ENCODE peak calls at places on chromosomes 16 and 17, in six cellular contexts. Y is iPS-NIHi11; I is neural crest cell; J is frontal cortex; M is stimulated activated CD4-positive, alpha-beta T cell treated with anti-CD3 and anti-CD28 coated beads, Interleukin-1b, Interleukin-23, amount 100 ng/mL, for 1 hour; P is HCT116. U is an unnamed sample.
A peak's percentile ranks its signal among the peaks of the same experiment; 100 is the strongest.

GRCh38 chr17:59600169-59600568 is 19.5 kb upstream of the CLTC start:
- DNase-seq in Y (no peak), I (no peak), J (no peak), M (no peak), P (no peak), U (no peak)

GRCh38 chr17:51045616-51046526 is 74.8 kb downstream of the SPAG9 start:
- DNase-seq in Y (peak; percentile 17), I (no peak), J (no peak), M (no peak), P (no peak), U (no peak)

GRCh38 chr17:79631640-79632431 is 21.0 kb upstream of the RBFOX3 start:
- DNase-seq in Y (peak; percentile 6), I (no peak), J (no peak), M (no peak), P (no peak), U (peak; percentile 10)

GRCh38 chr17:58402047-58402446 is 15.3 kb downstream of the RNF43 start:
- DNase-seq in Y (no peak), I (no peak), J (no peak), M (no peak), P (peak; percentile 85), U (no peak)

GRCh38 chr17:5560361-5560988 is 23.8 kb downstream of the NLRP1 start:
- DNase-seq in Y (peak; percentile 1), I (no peak), J (no peak), M (no peak), P (no peak), U (no peak)

GRCh38 chr17:65527381-65527780 is 34.1 kb downstream of the AXIN2 start:
- DNase-seq in Y (no peak), I (no peak), J (no peak), M (no peak), P (no peak), U (no peak)

GRCh38 chr17:76384987-76385891 is 830 bp downstream of the SPHK1 start:
- DNase-seq in Y (no peak), I (peak; percentile 26), J (peak; percentile 73), M (peak; percentile 20), P (no peak), U (no peak)

GRCh38 chr17:77343031-77343866 is 202.5 kb downstream of the SEC14L1 start:
- DNase-seq in Y (no peak), I (no peak), J (no peak), M (no peak), P (no peak), U (no peak)

GRCh38 chr17:78281249-78281865 is 49.9 kb downstream of the TMEM235 start:
- DNase-seq in Y (no peak), I (no peak), J (no peak), M (no peak), P (no peak), U (no peak)

GRCh38 chr16:49337814-49338350 is 35.7 kb upstream of the C16orf78 start:
- DNase-seq in Y (no peak), I (no peak), J (no peak), M (no peak), P (no peak), U (no peak)

GRCh38 chr16:3519581-3519980 is 18.8 kb downstream of the CLUAP1 start:
- DNase-seq in Y (no peak), I (no peak), J (no peak), M (no peak), P (no peak), U (no peak)

GRCh38 chr17:15954222-15954621 is 9.3 kb downstream of the ADORA2B start:
- DNase-seq in Y (no peak), I (no peak), J (no peak), M (no peak), P (peak; percentile 73), U (no peak)

GRCh38 chr17:12386240-12386639 is 279.4 kb upstream of the MYOCD start:
- DNase-seq in Y (no peak), I (no peak), J (no peak), M (no peak), P (no peak), U (no peak)

GRCh38 chr17:63361182-63361581 is 84.9 kb downstream of the CYB561 start:
- DNase-seq in Y (no peak), I (no peak), J (no peak), M (no peak), P (no peak), U (no peak)

GRCh38 chr16:73018796-73019455 is 29.0 kb downstream of the ZFHX3 start:
- DNase-seq in Y (no peak), I (no peak), J (no peak), M (no peak), P (no peak), U (no peak)

GRCh38 chr16:23905027-23905426 is 69.2 kb downstream of the PRKCB start:
- DNase-seq in Y (peak; percentile 39), I (no peak), J (no peak), M (no peak), P (no peak), U (peak; percentile 74)

GRCh38 chr17:10631048-10631700 is 25.9 kb downstream of the MYH3 start:
- DNase-seq in Y (peak; percentile 66), I (peak; percentile 57), J (peak; percentile 43), M (no peak), P (no peak), U (no peak)

GRCh38 chr16:25174285-25174684 is 42.5 kb upstream of the AQP8 start:
- DNase-seq in Y (no peak), I (no peak), J (no peak), M (no peak), P (no peak), U (no peak)

GRCh38 chr16:84603115-84603816 is 14.6 kb downstream of the COTL1 start:
- DNase-seq in Y (no peak), I (no peak), J (peak; percentile 66), M (no peak), P (peak; percentile 55), U (no peak)

GRCh38 chr17:4806420-4806769 is 557 bp upstream of the PLD2 start:
- DNase-seq in Y (no peak), I (no peak), J (no peak), M (no peak), P (no peak), U (no peak)

GRCh38 chr16:19284207-19284606 is 1.3 kb upstream of the CLEC19A start:
- DNase-seq in Y (peak; percentile 39), I (no peak), J (peak; percentile 27), M (no peak), P (peak; percentile 63), U (no peak)

GRCh38 chr17:31415004-31415454 is 23.6 kb downstream of the RAB11FIP4 start:
- DNase-seq in Y (no peak), I (no peak), J (no peak), M (no peak), P (no peak), U (no peak)

GRCh38 chr17:63635787-63636186 is 13.6 kb downstream of the MAP3K3 start:
- DNase-seq in Y (no peak), I (no peak), J (no peak), M (no peak), P (no peak), U (no peak)

GRCh38 chr16:57791156-57791902 is 11.0 kb downstream of the KIFC3 start:
- DNase-seq in Y (no peak), I (no peak), J (no peak), M (no peak), P (no peak), U (no peak)

GRCh38 chr17:6686026-6686425 is 27.1 kb downstream of the SLC13A5 start:
- DNase-seq in Y (no peak), I (no peak), J (no peak), M (no peak), P (no peak), U (no peak)

U was measured in mesothelial cell of epicardium.